ENCODE peak calls at places on chromosomes 4 and X, in four cellular contexts. I is Karpas-422; T is naive thymus-derived CD4-positive, alpha-beta T cell; E is thoracic aorta. M is an unnamed sample. For H3K9me3, the result is how much of the 10 kb centered on the place peaks cover.

GRCh38 chr4:168811793-168812651 is 198.0 kb downstream of the CBR4 start:
- DNase-seq in I (no peak), T (no peak), E (no peak), M (no peak)

GRCh38 chr4:83516042-83516772 is 19.7 kb upstream of the GPAT3 start:
- DNase-seq in I (no peak), T (no peak), E (peak), M (no peak)

GRCh38 chr4:113052379-113052951 is 3.0 kb downstream of the ANK2 start:
- DNase-seq in I (no peak), T (no peak), E (no peak), M (no peak)

GRCh38 chrX:85303544-85303943 is 59.8 kb downstream of the ZNF711 start:
- DNase-seq in I (peak), T (no peak), E (no peak), M (no peak)

GRCh38 chrX:133985164-133986007 is at the start of gene GPC3:
- DNase-seq in I (no peak), T (peak), E (no peak), M (peak)

GRCh38 chr4:94348705-94349104 is 6.1 kb upstream of the HPGDS start:
- DNase-seq in I (no peak), T (no peak), E (no peak), M (no peak)

GRCh38 chrX:153226344-153227190 is 47.5 kb downstream of the MAGEA1 start:
- DNase-seq in I (peak), T (no peak), E (peak), M (no peak)

GRCh38 chr4:3405176-3405575 is 36.6 kb upstream of the HGFAC start:
- DNase-seq in I (no peak), T (no peak), E (peak), M (peak)

DNA sequence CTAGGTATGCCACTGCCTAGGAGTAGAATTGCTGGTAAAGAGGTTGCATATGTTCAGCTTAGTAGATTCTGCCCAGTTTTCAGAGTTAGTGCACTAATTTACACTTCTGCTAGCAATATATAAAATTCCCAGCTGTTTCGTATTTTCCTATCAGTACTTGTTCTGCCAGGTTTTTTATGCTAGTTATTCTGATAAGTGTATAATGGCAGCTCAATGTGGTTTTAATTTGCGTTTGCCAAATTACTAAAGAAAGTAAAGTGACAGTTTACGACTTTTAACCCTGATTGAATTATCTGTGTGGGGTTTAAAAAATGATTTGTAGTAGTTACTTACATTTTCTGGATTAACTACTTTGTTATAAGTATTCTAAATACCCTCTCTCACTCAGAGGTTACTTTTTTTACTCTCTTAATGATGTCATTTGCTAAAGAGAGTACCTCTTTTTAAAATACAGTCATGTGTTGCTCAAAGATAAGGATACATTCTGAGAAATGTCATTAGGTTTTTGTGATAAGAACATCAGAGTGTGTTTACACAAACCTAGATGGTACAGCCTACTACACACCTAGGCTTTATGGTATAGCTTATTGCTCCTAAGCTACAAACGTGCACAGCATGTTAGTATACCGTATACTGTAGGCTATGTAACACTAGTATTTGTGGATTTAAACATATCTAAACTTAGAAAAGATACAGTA is 363.2 kb downstream of the IL15 start:
- DNase-seq in I (no peak), T (no peak), E (no peak), M (no peak)
- H3K9me3 ChIP-seq in I (under half), T (under half), E (under half), M (under half)

GRCh38 chrX:66399273-66399672 is 235.2 kb downstream of the HEPH start:
- DNase-seq in I (no peak), T (no peak), E (no peak), M (no peak)
- H3K9me3 ChIP-seq in I (under half), T (under half), E (under half), M (under half)

GRCh38 chr4:30667919-30668318 is 52.2 kb upstream of the PCDH7 start:
- DNase-seq in I (no peak), T (no peak), E (no peak), M (no peak)

GRCh38 chr4:30671926-30672325 is 48.2 kb upstream of the PCDH7 start:
- DNase-seq in I (no peak), T (no peak), E (no peak), M (no peak)
- H3K9me3 ChIP-seq in I (under half), T (under half), E (under half), M (under half)

DNA sequence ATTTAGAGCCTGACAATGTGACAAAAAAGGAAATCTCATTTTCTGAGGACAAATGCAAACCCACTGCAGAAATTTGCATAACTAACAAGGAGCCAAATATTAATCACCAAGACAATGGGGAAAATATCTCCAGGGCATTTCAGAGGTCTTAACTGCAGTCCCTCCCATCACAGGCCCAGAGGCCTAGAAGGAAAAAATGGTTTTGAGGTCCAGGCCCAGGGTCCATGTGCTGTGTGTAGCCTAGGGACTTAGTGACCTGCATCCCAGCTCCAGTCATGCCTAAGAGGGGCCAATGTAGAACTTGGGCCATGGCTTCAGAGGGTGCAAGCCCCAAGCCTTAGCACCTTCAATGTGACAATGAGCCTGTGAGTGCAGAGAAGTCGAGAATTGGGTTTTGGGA is 44.2 kb downstream of the P2RY10 start:
- DNase-seq in I (no peak), T (no peak), E (no peak), M (no peak)
- H3K9me3 ChIP-seq in I (under half), T (under half), E (under half), M (under half)

DNA sequence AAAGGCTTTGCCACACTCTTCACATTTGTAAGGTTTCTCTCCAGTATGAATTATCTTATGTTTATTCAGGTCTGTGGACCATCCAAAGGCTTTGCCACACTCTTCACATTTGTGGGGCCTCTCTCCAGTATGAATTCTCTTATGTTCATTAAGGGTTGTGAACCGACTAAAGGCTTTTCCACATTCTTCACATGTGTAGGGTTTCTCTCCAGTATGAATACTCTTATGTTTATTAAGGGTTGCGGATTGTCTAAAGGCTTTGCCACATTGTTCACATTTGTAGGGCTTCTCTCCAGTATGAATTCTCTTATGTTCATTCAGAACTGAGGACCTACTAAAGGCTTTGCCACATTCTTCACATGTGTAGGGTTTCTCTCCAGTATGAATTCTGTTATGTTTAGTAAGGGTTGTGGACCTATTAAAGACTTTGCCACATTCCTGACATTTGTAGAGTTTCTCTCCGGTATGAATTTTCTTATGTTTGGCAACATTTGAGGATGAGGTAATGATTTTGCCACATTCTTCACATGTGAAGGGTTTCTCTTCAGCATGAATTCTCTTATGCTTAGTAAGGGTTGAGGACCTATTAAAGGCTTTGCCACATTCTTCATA is 33.7 kb downstream of the ZNF732 start:
- DNase-seq in I (no peak), T (no peak), E (no peak), M (no peak)
- H3K9me3 ChIP-seq in I (half or more), T (half or more), E (half or more), M (half or more)

GRCh38 chr4:129059028-129059427 is 34.3 kb downstream of the SCLT1 start:
- DNase-seq in I (no peak), T (no peak), E (no peak), M (no peak)
- H3K9me3 ChIP-seq in I (half or more), T (half or more), E (half or more), M (under half)

DNA sequence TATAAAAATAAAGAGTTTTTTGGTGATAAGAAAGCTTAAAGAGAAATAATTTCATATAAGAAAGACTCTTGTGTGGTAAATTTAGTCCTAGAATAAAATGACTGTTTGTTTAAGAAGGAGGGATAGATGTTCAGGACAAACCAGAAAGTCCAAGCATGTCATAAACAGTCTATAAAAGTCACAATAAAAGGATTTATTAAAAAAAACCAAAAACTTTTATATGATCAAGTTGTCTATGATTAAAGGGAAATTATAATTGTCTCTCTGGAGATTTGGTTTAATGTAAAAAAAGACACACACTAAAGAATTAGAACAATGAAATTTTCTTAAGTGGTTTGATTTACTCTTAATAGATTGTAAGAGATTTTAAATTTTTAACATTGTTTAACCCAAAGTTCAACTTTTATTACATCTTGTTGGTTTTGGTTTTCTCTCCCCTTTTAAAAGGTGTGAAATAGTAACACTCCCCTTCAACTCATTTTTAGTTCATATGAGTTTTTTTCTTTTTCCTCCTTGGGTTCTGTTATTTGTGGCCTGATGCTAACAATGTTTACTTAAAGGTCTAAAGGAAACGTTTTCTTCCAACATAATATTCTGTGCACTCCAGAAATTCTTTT is 89.7 kb downstream of the PDHA2 start:
- DNase-seq in I (peak), T (no peak), E (no peak), M (no peak)
- H3K9me3 ChIP-seq in I (under half), T (under half), E (under half), M (under half)

GRCh38 chrX:118779581-118779980 is 44.0 kb upstream of the ZCCHC12 start:
- DNase-seq in I (no peak), T (no peak), E (no peak), M (no peak)
- H3K9me3 ChIP-seq in I (under half), T (under half), E (under half), M (under half)